ENCODE peak calls at places on chromosome 2, in six cellular contexts. R is NCI-H2171, O is HCT116, V is T1000, E is posterior cingulate gyrus, L is GM23248. C is an unnamed sample.

GRCh38 chr2:10444463-10444862 is 3.7 kb downstream of the ODC1 start:
- DNase-seq in R (no peak), O (no peak), V (no peak), E (no peak), L (peak; percentile 28), C (no peak)

GRCh38 chr2:128603411-128603924 is 284.8 kb upstream of the HS6ST1 start:
- DNase-seq in R (no peak), O (no peak), V (no peak), E (peak; percentile 67), L (no peak), C (peak; percentile 61)

GRCh38 chr2:231455890-231456289 is 8.4 kb downstream of the NCL start:
- DNase-seq in R (no peak), O (no peak), V (no peak), E (no peak), L (no peak), C (no peak)

GRCh38 chr2:11628675-11629074 is 41.3 kb downstream of the NTSR2 start:
- DNase-seq in R (no peak), O (no peak), V (no peak), E (no peak), L (no peak), C (no peak)

GRCh38 chr2:165009466-165009865 is 54.1 kb upstream of the SLC38A11 start:
- DNase-seq in R (no peak), O (no peak), V (no peak), E (no peak), L (peak; percentile 60), C (no peak)

GRCh38 chr2:163778045-163778753 is 42.4 kb upstream of the FIGN start:
- DNase-seq in R (no peak), O (peak; percentile 15), V (peak; percentile 47), E (no peak), L (peak; percentile 70), C (no peak)

GRCh38 chr2:150107816-150108215 is 379.7 kb downstream of the RND3 start:
- DNase-seq in R (no peak), O (no peak), V (no peak), E (no peak), L (peak; percentile 15), C (no peak)

GRCh38 chr2:12083081-12083569 is 336.7 kb downstream of the LPIN1 start:
- DNase-seq in R (peak; percentile 26), O (no peak), V (no peak), E (no peak), L (no peak), C (no peak)

GRCh38 chr2:40240067-40240466 is 211.8 kb downstream of the SLC8A1 start:
- DNase-seq in R (no peak), O (no peak), V (peak; percentile 58), E (peak; percentile 73), L (peak; percentile 97), C (peak; percentile 92)

C was measured in heart left ventricle.